ENCODE peak calls at places on chromosomes 4 and X, in ten cellular contexts. One of them, this sample, is unnamed.
A peak's percentile ranks its signal among the peaks of the same experiment; 100 is the strongest.

GRCh38 chr4:116217781-116218180 is 867.6 kb downstream of the TRAM1L1 start:
- DNase-seq in GM23338: no peak
- DNase-seq in upper lobe of right lung: no peak
- DNase-seq in A549: no peak
- DNase-seq in cardiac muscle cell: no peak
- DNase-seq in effector memory CD4-positive, alpha-beta T cell: no peak
- DNase-seq in adipocyte: no peak
- DNase-seq in kidney epithelial cell: no peak
- DNase-seq in trophoblast cell: no peak
- DNase-seq in SJCRH30: no peak
- DNase-seq in this sample: no peak

GRCh38 chr4:8538703-8539567 is 41.3 kb upstream of the GPR78 start:
- DNase-seq in GM23338: no peak
- DNase-seq in upper lobe of right lung: peak; percentile 53
- DNase-seq in A549: peak; percentile 57
- DNase-seq in cardiac muscle cell: peak; percentile 18
- DNase-seq in effector memory CD4-positive, alpha-beta T cell: no peak
- DNase-seq in adipocyte: no peak
- DNase-seq in kidney epithelial cell: peak; percentile 49
- DNase-seq in trophoblast cell: peak; percentile 97
- DNase-seq in SJCRH30: no peak
- DNase-seq in this sample: peak; percentile 72

GRCh38 chrX:56764153-56764974 is 35.3 kb downstream of the NBDY start:
- DNase-seq in GM23338: peak; percentile 67
- DNase-seq in upper lobe of right lung: no peak
- DNase-seq in A549: peak; percentile 73
- DNase-seq in cardiac muscle cell: peak; percentile 84
- DNase-seq in effector memory CD4-positive, alpha-beta T cell: peak; percentile 59
- DNase-seq in adipocyte: peak; percentile 79
- DNase-seq in kidney epithelial cell: no peak
- DNase-seq in trophoblast cell: peak; percentile 93
- DNase-seq in SJCRH30: peak; percentile 26
- DNase-seq in this sample: peak; percentile 73

GRCh38 chr4:5079581-5079980 is 28.3 kb downstream of the STK32B start:
- DNase-seq in GM23338: no peak
- DNase-seq in upper lobe of right lung: no peak
- DNase-seq in A549: no peak
- DNase-seq in cardiac muscle cell: no peak
- DNase-seq in effector memory CD4-positive, alpha-beta T cell: no peak
- DNase-seq in adipocyte: peak; percentile 3
- DNase-seq in kidney epithelial cell: no peak
- DNase-seq in trophoblast cell: no peak
- DNase-seq in SJCRH30: no peak
- DNase-seq in this sample: peak; percentile 8

GRCh38 chr4:143346208-143346607 is 9.5 kb downstream of the GAB1 start:
- DNase-seq in GM23338: peak; percentile 55
- DNase-seq in upper lobe of right lung: no peak
- DNase-seq in A549: no peak
- DNase-seq in cardiac muscle cell: no peak
- DNase-seq in effector memory CD4-positive, alpha-beta T cell: no peak
- DNase-seq in adipocyte: no peak
- DNase-seq in kidney epithelial cell: peak; percentile 45
- DNase-seq in trophoblast cell: peak; percentile 97
- DNase-seq in SJCRH30: no peak
- DNase-seq in this sample: no peak

GRCh38 chrX:106931831-106932491 is 11.8 kb downstream of the CLDN2 start:
- DNase-seq in GM23338: no peak
- DNase-seq in upper lobe of right lung: no peak
- DNase-seq in A549: no peak
- DNase-seq in cardiac muscle cell: peak; percentile 21
- DNase-seq in effector memory CD4-positive, alpha-beta T cell: no peak
- DNase-seq in adipocyte: no peak
- DNase-seq in kidney epithelial cell: no peak
- DNase-seq in trophoblast cell: peak; percentile 76
- DNase-seq in SJCRH30: no peak
- DNase-seq in this sample: no peak

GRCh38 chr4:158805628-158806471 is 37.0 kb downstream of the FNIP2 start:
- DNase-seq in GM23338: no peak
- DNase-seq in upper lobe of right lung: no peak
- DNase-seq in A549: no peak
- DNase-seq in cardiac muscle cell: no peak
- DNase-seq in effector memory CD4-positive, alpha-beta T cell: no peak
- DNase-seq in adipocyte: no peak
- DNase-seq in kidney epithelial cell: no peak
- DNase-seq in trophoblast cell: peak; percentile 81
- DNase-seq in SJCRH30: no peak
- DNase-seq in this sample: no peak

GRCh38 chr4:183182873-183183725 is 84.0 kb downstream of the WWC2 start:
- DNase-seq in GM23338: peak; percentile 97
- DNase-seq in upper lobe of right lung: no peak
- DNase-seq in A549: peak; percentile 61
- DNase-seq in cardiac muscle cell: peak; percentile 93
- DNase-seq in effector memory CD4-positive, alpha-beta T cell: no peak
- DNase-seq in adipocyte: peak; percentile 88
- DNase-seq in kidney epithelial cell: peak; percentile 77
- DNase-seq in trophoblast cell: peak; percentile 72
- DNase-seq in SJCRH30: peak; percentile 78
- DNase-seq in this sample: peak; percentile 83

GRCh38 chr4:186946682-186947294 is 223.1 kb upstream of the FAT1 start:
- DNase-seq in GM23338: peak; percentile 73
- DNase-seq in upper lobe of right lung: no peak
- DNase-seq in A549: peak; percentile 79
- DNase-seq in cardiac muscle cell: peak; percentile 32
- DNase-seq in effector memory CD4-positive, alpha-beta T cell: no peak
- DNase-seq in adipocyte: no peak
- DNase-seq in kidney epithelial cell: no peak
- DNase-seq in trophoblast cell: peak; percentile 78
- DNase-seq in SJCRH30: peak; percentile 48
- DNase-seq in this sample: no peak

DNA sequence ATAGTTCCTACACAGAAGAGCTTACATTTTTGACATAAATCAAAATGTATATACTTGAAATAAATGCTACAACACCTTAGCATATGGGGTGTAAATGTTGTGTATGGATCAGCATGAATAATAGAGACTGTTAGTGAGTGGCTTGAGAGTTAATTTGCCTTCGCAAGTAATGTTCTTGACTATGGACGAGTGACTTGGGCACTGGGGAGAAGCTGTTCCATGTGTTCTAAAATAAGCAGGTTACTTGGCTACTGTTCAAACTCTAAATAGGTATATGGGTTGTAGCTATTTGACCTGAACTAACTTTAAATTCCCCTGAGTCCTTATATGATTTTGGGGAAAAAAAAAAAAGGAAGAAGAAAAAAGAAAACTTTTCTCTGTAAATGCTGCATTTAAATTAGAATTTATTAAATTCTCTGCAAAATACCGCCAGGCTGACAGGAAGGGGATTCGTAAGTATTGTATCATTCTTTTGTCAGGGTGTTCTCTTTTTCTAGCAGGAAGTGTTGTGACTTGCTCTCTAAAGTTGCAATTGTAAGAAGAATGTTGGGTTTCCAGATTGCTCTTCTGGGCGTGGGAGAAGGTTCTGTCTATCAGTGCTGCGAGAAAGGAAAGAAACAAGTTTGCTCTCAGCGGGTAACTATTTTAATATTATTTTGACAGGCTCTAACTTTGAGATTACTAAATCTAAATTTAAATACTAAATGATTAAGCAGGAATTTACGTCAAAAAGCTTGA is 32.2 kb downstream of the PLS3 start:
- DNase-seq in GM23338: peak; percentile 23
- DNase-seq in upper lobe of right lung: no peak
- DNase-seq in A549: no peak
- DNase-seq in cardiac muscle cell: peak; percentile 54
- DNase-seq in effector memory CD4-positive, alpha-beta T cell: no peak
- DNase-seq in adipocyte: no peak
- DNase-seq in kidney epithelial cell: no peak
- DNase-seq in trophoblast cell: peak; percentile 71
- DNase-seq in SJCRH30: no peak
- DNase-seq in this sample: peak; percentile 39
- H3K4me3 ChIP-seq in GM23338: no peak overlapping the region
- H3K4me3 ChIP-seq in upper lobe of right lung: peak overlapping the region; percentile 34
- H3K4me3 ChIP-seq in A549: no peak overlapping the region
- H3K4me3 ChIP-seq in cardiac muscle cell: peak overlapping the region; percentile 9
- H3K4me3 ChIP-seq in effector memory CD4-positive, alpha-beta T cell: no peak overlapping the region
- H3K4me3 ChIP-seq in adipocyte: peak overlapping the region; percentile 65
- H3K4me3 ChIP-seq in kidney epithelial cell: no peak overlapping the region
- H3K4me3 ChIP-seq in trophoblast cell: no peak overlapping the region
- H3K4me3 ChIP-seq in SJCRH30: no peak overlapping the region
- H3K4me3 ChIP-seq in this sample: no peak overlapping the region

DNA sequence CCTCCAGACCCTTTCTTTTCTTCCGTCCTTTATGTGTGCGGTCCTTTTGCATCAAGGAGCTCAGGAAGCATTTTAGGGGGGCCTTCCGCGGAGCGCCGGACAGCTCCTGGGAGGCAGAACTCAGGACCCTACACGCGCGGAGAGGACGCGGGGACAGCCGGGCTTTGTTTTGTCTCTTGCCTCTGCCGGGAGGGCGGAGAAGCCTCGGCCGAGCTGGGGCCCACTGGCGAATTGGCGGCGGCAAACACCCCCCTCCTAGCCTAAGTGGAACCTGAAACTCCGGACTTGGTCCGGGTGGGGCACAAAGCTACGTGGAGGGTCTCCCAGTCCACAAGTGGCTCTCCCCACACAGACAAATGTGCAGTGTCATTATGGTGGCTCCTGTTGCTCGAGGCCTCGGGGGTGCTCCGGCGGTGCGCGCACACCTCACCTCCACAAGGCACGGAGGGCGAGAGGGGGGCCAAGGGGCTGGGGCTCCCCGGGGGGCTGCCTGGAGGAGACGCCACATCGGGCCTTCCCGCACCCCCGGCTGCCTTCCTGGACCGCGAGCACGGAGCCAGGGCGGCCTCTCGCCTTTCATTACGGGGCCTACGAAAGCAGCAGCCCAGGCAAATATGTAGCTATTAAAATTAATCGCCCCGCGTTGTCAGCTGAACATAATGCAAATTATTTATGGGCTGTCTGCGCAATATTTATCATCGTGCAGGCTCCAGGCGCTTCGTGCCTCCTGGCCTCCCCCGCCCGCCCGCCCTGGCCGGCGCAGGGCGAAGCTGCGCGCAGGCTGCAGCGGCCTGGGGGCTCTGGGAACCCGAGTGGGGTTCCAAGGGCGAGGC is 70.6 kb upstream of the BCOR start:
- DNase-seq in GM23338: no peak
- DNase-seq in upper lobe of right lung: no peak
- DNase-seq in A549: no peak
- DNase-seq in cardiac muscle cell: no peak
- DNase-seq in effector memory CD4-positive, alpha-beta T cell: no peak
- DNase-seq in adipocyte: no peak
- DNase-seq in kidney epithelial cell: no peak
- DNase-seq in trophoblast cell: no peak
- DNase-seq in SJCRH30: no peak
- DNase-seq in this sample: no peak
- H3K4me3 ChIP-seq in GM23338: peak overlapping the region; percentile 56
- H3K4me3 ChIP-seq in upper lobe of right lung: peak overlapping the region; percentile 45
- H3K4me3 ChIP-seq in A549: no peak overlapping the region
- H3K4me3 ChIP-seq in cardiac muscle cell: peak overlapping the region; percentile 21
- H3K4me3 ChIP-seq in effector memory CD4-positive, alpha-beta T cell: peak overlapping the region; percentile 45
- H3K4me3 ChIP-seq in adipocyte: peak overlapping the region; percentile 64
- H3K4me3 ChIP-seq in kidney epithelial cell: no peak overlapping the region
- H3K4me3 ChIP-seq in trophoblast cell: no peak overlapping the region
- H3K4me3 ChIP-seq in SJCRH30: peak overlapping the region; percentile 49
- H3K4me3 ChIP-seq in this sample: peak overlapping the region; percentile 41

GRCh38 chr4:25658777-25659176 is 3.1 kb downstream of the SLC34A2 start:
- DNase-seq in GM23338: no peak
- DNase-seq in upper lobe of right lung: peak; percentile 71
- DNase-seq in A549: no peak
- DNase-seq in cardiac muscle cell: no peak
- DNase-seq in effector memory CD4-positive, alpha-beta T cell: no peak
- DNase-seq in adipocyte: no peak
- DNase-seq in kidney epithelial cell: no peak
- DNase-seq in trophoblast cell: no peak
- DNase-seq in SJCRH30: no peak
- DNase-seq in this sample: no peak

GRCh38 chr4:25658357-25658771 is 2.7 kb downstream of the SLC34A2 start:
- DNase-seq in GM23338: no peak
- DNase-seq in upper lobe of right lung: peak; percentile 56
- DNase-seq in A549: no peak
- DNase-seq in cardiac muscle cell: no peak
- DNase-seq in effector memory CD4-positive, alpha-beta T cell: no peak
- DNase-seq in adipocyte: no peak
- DNase-seq in kidney epithelial cell: no peak
- DNase-seq in trophoblast cell: no peak
- DNase-seq in SJCRH30: no peak
- DNase-seq in this sample: no peak

GRCh38 chr4:25654031-25654970 is 1.4 kb upstream of the SLC34A2 start:
- DNase-seq in GM23338: peak; percentile 46
- DNase-seq in upper lobe of right lung: peak; percentile 75
- DNase-seq in A549: no peak
- DNase-seq in cardiac muscle cell: peak; percentile 36
- DNase-seq in effector memory CD4-positive, alpha-beta T cell: no peak
- DNase-seq in adipocyte: no peak
- DNase-seq in kidney epithelial cell: no peak
- DNase-seq in trophoblast cell: no peak
- DNase-seq in SJCRH30: no peak
- DNase-seq in this sample: no peak

GRCh38 chr4:25654971-25655963 is at the start of gene SLC34A2:
- DNase-seq in GM23338: peak; percentile 92
- DNase-seq in upper lobe of right lung: peak; percentile 93
- DNase-seq in A549: no peak
- DNase-seq in cardiac muscle cell: peak; percentile 28
- DNase-seq in effector memory CD4-positive, alpha-beta T cell: no peak
- DNase-seq in adipocyte: no peak
- DNase-seq in kidney epithelial cell: no peak
- DNase-seq in trophoblast cell: peak; percentile 54
- DNase-seq in SJCRH30: no peak
- DNase-seq in this sample: no peak

DNA sequence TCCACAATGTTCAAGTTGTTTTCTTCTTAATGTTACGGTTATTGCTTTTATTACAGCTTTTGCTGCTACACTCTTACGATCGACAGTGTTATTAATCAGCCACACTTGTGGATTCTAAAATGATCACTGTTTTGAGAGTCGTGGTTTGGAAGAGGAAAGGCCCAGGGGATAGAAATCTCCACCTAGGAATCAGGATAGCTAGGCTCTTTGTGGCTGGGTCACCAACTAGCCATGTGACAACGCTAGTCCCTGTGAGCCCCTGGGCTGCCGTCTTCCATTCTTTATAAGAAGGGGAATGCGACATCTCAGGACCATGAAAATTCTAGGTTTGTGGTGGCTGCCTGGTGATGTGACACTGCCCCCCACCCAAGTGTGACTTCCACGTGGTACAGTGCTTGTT is 380 bp downstream of the SLC34A2 start:
- DNase-seq in GM23338: no peak
- DNase-seq in upper lobe of right lung: no peak
- DNase-seq in A549: no peak
- DNase-seq in cardiac muscle cell: no peak
- DNase-seq in effector memory CD4-positive, alpha-beta T cell: no peak
- DNase-seq in adipocyte: no peak
- DNase-seq in kidney epithelial cell: no peak
- DNase-seq in trophoblast cell: no peak
- DNase-seq in SJCRH30: no peak
- DNase-seq in this sample: no peak
- H3K4me3 ChIP-seq in GM23338: peak overlapping the region; percentile 68
- H3K4me3 ChIP-seq in upper lobe of right lung: peak overlapping the region; percentile 52
- H3K4me3 ChIP-seq in A549: no peak overlapping the region
- H3K4me3 ChIP-seq in cardiac muscle cell: peak overlapping the region; percentile 20
- H3K4me3 ChIP-seq in effector memory CD4-positive, alpha-beta T cell: no peak overlapping the region
- H3K4me3 ChIP-seq in adipocyte: no peak overlapping the region
- H3K4me3 ChIP-seq in kidney epithelial cell: peak overlapping the region; percentile 23
- H3K4me3 ChIP-seq in trophoblast cell: no peak overlapping the region
- H3K4me3 ChIP-seq in SJCRH30: no peak overlapping the region
- H3K4me3 ChIP-seq in this sample: no peak overlapping the region

GRCh38 chrX:65745992-65746391 is 78.5 kb downstream of the MSN start:
- DNase-seq in GM23338: peak; percentile 23
- DNase-seq in upper lobe of right lung: no peak
- DNase-seq in A549: peak; percentile 11
- DNase-seq in cardiac muscle cell: peak; percentile 22
- DNase-seq in effector memory CD4-positive, alpha-beta T cell: no peak
- DNase-seq in adipocyte: no peak
- DNase-seq in kidney epithelial cell: no peak
- DNase-seq in trophoblast cell: no peak
- DNase-seq in SJCRH30: no peak
- DNase-seq in this sample: no peak
- H3K4me3 ChIP-seq in GM23338: no peak overlapping the region
- H3K4me3 ChIP-seq in upper lobe of right lung: no peak overlapping the region
- H3K4me3 ChIP-seq in A549: no peak overlapping the region
- H3K4me3 ChIP-seq in cardiac muscle cell: no peak overlapping the region
- H3K4me3 ChIP-seq in effector memory CD4-positive, alpha-beta T cell: no peak overlapping the region
- H3K4me3 ChIP-seq in adipocyte: no peak overlapping the region
- H3K4me3 ChIP-seq in kidney epithelial cell: no peak overlapping the region
- H3K4me3 ChIP-seq in trophoblast cell: no peak overlapping the region
- H3K4me3 ChIP-seq in SJCRH30: no peak overlapping the region
- H3K4me3 ChIP-seq in this sample: no peak overlapping the region